ENCODE peak calls at places on chromosomes 12 and 14, in eight cellular contexts. P is upper lobe of left lung, F is endothelial cell of umbilical vein, E is stomach, A is HepG2, V is HL-60, J is breast epithelium, M is Panc1. I is an unnamed sample.

GRCh38 chr12:110353211-110353965 is 50.1 kb downstream of the ANAPC7 start:
- DNase-seq in E (no peak), A (no peak), F (no peak), P (no peak), J (no peak), M (no peak), V (no peak), I (no peak)

GRCh38 chr12:54683388-54683787 is 35.2 kb upstream of the DCD start:
- DNase-seq in P (no peak), V (no peak), A (no peak), J (no peak), F (no peak), M (no peak), E (no peak), I (no peak)

GRCh38 chr14:91354979-91355685 is 62.5 kb downstream of the CCDC88C start:
- DNase-seq in A (no peak), V (no peak), E (no peak), J (no peak), F (no peak), M (no peak), P (peak), I (no peak)

GRCh38 chr12:12704593-12705230 is 8.7 kb upstream of the GPR19 start:
- DNase-seq in E (peak), F (peak), V (peak), M (no peak), P (no peak), J (peak), A (peak), I (no peak)

GRCh38 chr12:106345739-106346138 is 11.8 kb upstream of the POLR3B start:
- DNase-seq in F (peak), A (peak), M (peak), P (no peak), J (no peak), E (peak), V (peak), I (no peak)

GRCh38 chr12:131491887-131492490 is 218.9 kb upstream of the SFSWAP start:
- DNase-seq in J (no peak), E (no peak), A (no peak), P (no peak), V (no peak), M (no peak), F (no peak), I (no peak)

GRCh38 chr12:132614029-132614428 is 3.6 kb upstream of the LRCOL1 start:
- DNase-seq in V (no peak), E (no peak), P (no peak), F (no peak), A (no peak), J (no peak), M (no peak), I (no peak)

GRCh38 chr12:51065530-51065929 is 17.4 kb downstream of the LETMD1 start:
- DNase-seq in M (no peak), P (no peak), F (no peak), A (peak), E (no peak), J (no peak), V (no peak), I (no peak)

GRCh38 chr12:66296171-66296683 is 6.1 kb upstream of the HELB start:
- DNase-seq in J (no peak), E (no peak), F (no peak), V (no peak), P (no peak), M (no peak), A (no peak), I (no peak)

GRCh38 chr14:74975059-74975810 is 19.8 kb upstream of the PGF start:
- DNase-seq in E (no peak), P (peak), V (no peak), M (no peak), A (no peak), F (no peak), J (no peak), I (no peak)

GRCh38 chr12:46608431-46609280 is 217.1 kb downstream of the SLC38A4 start:
- DNase-seq in F (peak), P (no peak), A (no peak), M (no peak), E (no peak), J (no peak), V (no peak), I (no peak)

GRCh38 chr14:57749267-57749666 is 116.6 kb downstream of the SLC35F4 start:
- DNase-seq in V (no peak), E (no peak), F (no peak), M (no peak), A (no peak), J (no peak), P (no peak), I (no peak)

GRCh38 chr14:89841855-89842254 is 112.7 kb downstream of the EFCAB11 start:
- DNase-seq in P (no peak), E (no peak), F (no peak), V (no peak), J (no peak), M (no peak), A (no peak), I (no peak)

GRCh38 chr14:71478542-71478941 is 453.7 kb upstream of the RGS6 start:
- DNase-seq in P (no peak), M (no peak), E (no peak), A (no peak), F (no peak), J (no peak), V (peak), I (no peak)

GRCh38 chr14:56145965-56146364 is 27.8 kb downstream of the PELI2 start:
- DNase-seq in J (no peak), E (no peak), M (no peak), P (no peak), V (no peak), F (no peak), A (no peak), I (no peak)

GRCh38 chr14:95330591-95331370 is 11.1 kb upstream of the CLMN start:
- DNase-seq in M (no peak), E (no peak), V (no peak), A (no peak), P (peak), F (no peak), J (peak), I (no peak)

GRCh38 chr12:12902036-12902435 is 10.7 kb downstream of the GPRC5A start:
- DNase-seq in P (no peak), J (no peak), E (no peak), F (peak), M (no peak), A (no peak), V (no peak), I (no peak)

GRCh38 chr14:33696165-33696564 is 254.7 kb downstream of the EGLN3 start:
- DNase-seq in J (no peak), A (no peak), M (no peak), P (no peak), E (no peak), F (no peak), V (no peak), I (no peak)

GRCh38 chr12:79000501-79000900 is 135.9 kb downstream of the SYT1 start:
- DNase-seq in F (no peak), P (no peak), V (no peak), A (no peak), M (no peak), E (no peak), J (no peak), I (no peak)

GRCh38 chr12:91778091-91778819 is 367.4 kb downstream of the BTG1 start:
- DNase-seq in V (no peak), P (no peak), J (no peak), E (no peak), M (no peak), F (peak), A (no peak), I (no peak)

GRCh38 chr12:114662512-114663177 is 21.3 kb downstream of the TBX3 start:
- DNase-seq in M (peak), F (peak), V (peak), P (no peak), E (peak), J (peak), A (peak), I (no peak)

GRCh38 chr14:24172261-24172860 is 481 bp downstream of the REC8 start:
- DNase-seq in P (peak), V (no peak), A (no peak), F (no peak), M (no peak), J (no peak), E (no peak), I (no peak)

GRCh38 chr14:90827919-90828610 is 11.8 kb upstream of the TTC7B start:
- DNase-seq in J (peak), A (peak), P (peak), V (peak), F (peak), M (peak), E (peak), I (peak)

GRCh38 chr14:95097385-95097784 is 59.9 kb downstream of the DICER1 start:
- DNase-seq in E (no peak), F (no peak), M (no peak), P (no peak), J (no peak), A (no peak), V (no peak), I (no peak)

GRCh38 chr12:121334513-121335343 is 17.5 kb downstream of the ANAPC5 start:
- DNase-seq in A (peak), M (no peak), E (no peak), V (peak), P (no peak), J (no peak), F (peak), I (no peak)

DNA sequence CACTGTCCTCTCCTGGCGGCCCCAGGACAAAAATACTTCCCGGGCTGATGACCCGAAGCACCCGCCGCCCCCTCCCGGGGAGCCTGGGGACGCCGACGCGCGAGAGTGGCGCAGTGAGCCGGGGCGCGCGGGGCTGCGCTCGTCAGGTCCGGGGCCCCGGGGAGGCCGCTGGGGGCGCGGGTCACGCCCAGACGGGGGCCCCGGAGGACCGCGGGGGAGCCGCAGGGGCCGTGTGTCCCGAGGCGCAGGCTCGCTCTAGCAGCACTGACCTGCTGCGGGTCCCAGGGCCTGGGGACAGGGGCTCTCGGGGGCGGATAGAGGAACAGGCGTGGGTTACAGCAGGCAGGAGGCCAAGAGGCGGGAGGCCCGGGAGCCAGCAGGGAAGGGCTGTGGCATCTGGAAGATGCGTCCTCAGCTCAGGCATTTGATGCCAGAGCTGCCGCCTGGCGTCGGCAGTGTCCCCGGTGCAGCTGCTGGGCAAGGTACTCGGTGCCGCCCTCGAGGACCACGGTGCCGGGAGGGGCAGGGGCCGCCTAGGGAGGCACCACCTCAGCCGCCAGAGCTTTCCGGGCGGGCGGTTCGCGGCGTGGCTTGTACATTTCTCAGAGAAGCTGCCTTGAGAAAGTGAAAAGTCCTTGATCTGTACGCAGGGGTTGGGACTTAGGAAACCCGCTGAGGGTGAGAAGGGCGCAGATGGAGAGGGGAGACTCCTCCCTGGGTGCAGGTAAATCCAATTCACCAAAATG is 1.2 kb downstream of the WNT5B start:
- DNase-seq in V (peak), M (no peak), F (no peak), E (peak), P (peak), J (peak), A (no peak), I (peak)
- TF ChIP-seq POLR2AphosphoS5 in V (no peak), M (no peak), F (no peak), E (no peak), P (no peak), J (no peak), A (no peak), I (no peak)

GRCh38 chr12:53453953-53454640 is 2.2 kb downstream of the PCBP2 start:
- DNase-seq in M (no peak), J (no peak), V (no peak), E (no peak), A (no peak), P (no peak), F (no peak), I (no peak)

GRCh38 chr12:53450936-53451335 is 966 bp upstream of the PCBP2 start:
- DNase-seq in E (no peak), F (no peak), M (no peak), V (no peak), J (no peak), P (no peak), A (no peak), I (no peak)

GRCh38 chr12:53454710-53455109 is 2.8 kb downstream of the PCBP2 start:
- DNase-seq in E (no peak), V (no peak), M (no peak), F (no peak), J (no peak), P (no peak), A (no peak), I (no peak)

GRCh38 chr12:53452159-53453077 is 516 bp downstream of the PCBP2 start:
- DNase-seq in P (peak), A (peak), F (peak), M (no peak), E (peak), J (peak), V (peak), I (peak)

GRCh38 chr12:53451661-53452158 is at the start of gene PCBP2:
- DNase-seq in A (peak), J (peak), F (peak), E (peak), P (peak), M (peak), V (peak), I (peak)
- TF ChIP-seq POLR2AphosphoS5 in A (peak), J (peak), F (peak), E (peak), P (peak), M (peak), V (peak), I (peak)

GRCh38 chr14:77307099-77307496 is 13.6 kb downstream of the POMT2 start:
- DNase-seq in A (peak), E (no peak), M (no peak), J (no peak), F (peak), V (no peak), P (no peak), I (no peak)

GRCh38 chr14:77303417-77304156 is 17.1 kb downstream of the POMT2 start:
- DNase-seq in M (peak), J (peak), A (peak), V (peak), F (peak), P (no peak), E (no peak), I (no peak)

GRCh38 chr14:77305696-77306095 is 15.0 kb downstream of the POMT2 start:
- DNase-seq in J (no peak), V (no peak), M (no peak), A (no peak), F (no peak), P (no peak), E (no peak), I (no peak)

GRCh38 chr14:77309122-77309521 is 11.6 kb downstream of the POMT2 start:
- DNase-seq in F (peak), A (no peak), P (no peak), J (no peak), M (no peak), V (peak), E (no peak), I (no peak)

DNA sequence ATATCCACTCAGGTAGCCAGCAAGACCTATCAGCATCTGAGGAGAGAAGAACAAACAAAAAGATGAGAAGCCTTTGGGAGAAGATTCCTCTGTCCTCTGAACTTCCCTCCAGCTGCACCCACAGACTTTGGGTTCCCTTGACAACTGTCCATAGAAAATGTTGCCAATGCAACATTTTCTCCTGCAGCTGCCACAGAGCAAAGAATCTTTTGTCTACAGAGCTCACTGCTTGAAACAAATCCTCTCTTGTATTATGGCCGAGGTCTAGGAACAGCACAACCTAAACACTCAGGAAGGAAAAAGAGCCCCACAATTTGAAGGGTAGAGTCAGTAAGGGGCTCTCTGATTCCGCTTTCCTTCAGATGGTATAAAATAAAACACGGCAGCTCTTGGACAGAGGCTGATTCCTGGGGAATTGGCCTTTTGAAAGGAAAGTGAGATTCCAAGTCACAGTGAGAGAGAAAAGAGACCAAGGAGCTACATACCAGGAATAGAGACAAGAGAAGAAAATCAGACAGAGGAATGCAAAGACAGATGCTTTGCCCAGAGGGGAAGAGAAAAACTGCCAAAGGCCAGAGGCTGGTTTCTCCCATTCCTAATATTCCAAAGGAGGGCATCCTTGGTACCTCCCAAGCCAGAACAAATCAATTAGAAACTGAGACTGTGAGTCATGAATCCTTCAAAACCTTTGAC is 14.1 kb downstream of the POMT2 start:
- DNase-seq in F (no peak), E (no peak), V (no peak), A (no peak), M (no peak), J (no peak), P (no peak), I (no peak)
- TF ChIP-seq POLR2AphosphoS5 in F (no peak), E (no peak), V (no peak), A (no peak), M (no peak), J (no peak), P (no peak), I (no peak)

GRCh38 chr12:64431791-64432190 is 20.1 kb upstream of the TBK1 start:
- DNase-seq in J (no peak), E (no peak), V (no peak), P (no peak), F (no peak), M (no peak), A (no peak), I (no peak)

GRCh38 chr12:64427988-64428387 is 23.8 kb downstream of the XPOT start:
- DNase-seq in A (no peak), V (no peak), M (no peak), F (no peak), E (no peak), J (no peak), P (no peak), I (no peak)

GRCh38 chr12:64433915-64434314 is 18.0 kb upstream of the TBK1 start:
- DNase-seq in P (no peak), A (no peak), J (no peak), E (no peak), V (no peak), M (no peak), F (no peak), I (no peak)

DNA sequence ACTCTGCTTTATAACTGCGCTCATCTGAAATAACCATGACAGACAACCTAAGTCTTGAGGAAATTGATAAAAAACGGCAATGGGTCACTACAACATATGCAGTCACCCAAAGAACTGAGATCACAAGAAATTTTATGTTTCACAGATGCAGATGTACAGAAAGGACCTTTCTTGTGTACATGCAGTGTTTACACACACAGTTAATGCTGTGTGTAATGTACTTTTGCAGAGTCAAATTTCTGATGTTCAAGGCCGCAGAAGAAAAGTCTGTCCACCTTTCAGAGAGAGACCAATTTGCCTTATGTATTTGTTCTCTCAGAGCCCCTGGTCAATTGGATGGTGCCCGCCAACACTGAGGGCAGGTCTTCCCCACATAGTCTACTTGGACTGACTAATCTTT is 23.0 kb upstream of the TBK1 start:
- DNase-seq in E (no peak), V (no peak), J (no peak), P (no peak), F (no peak), A (no peak), M (no peak), I (no peak)
- TF ChIP-seq POLR2AphosphoS5 in E (no peak), V (no peak), J (no peak), P (no peak), F (no peak), A (no peak), M (no peak), I (no peak)

DNA sequence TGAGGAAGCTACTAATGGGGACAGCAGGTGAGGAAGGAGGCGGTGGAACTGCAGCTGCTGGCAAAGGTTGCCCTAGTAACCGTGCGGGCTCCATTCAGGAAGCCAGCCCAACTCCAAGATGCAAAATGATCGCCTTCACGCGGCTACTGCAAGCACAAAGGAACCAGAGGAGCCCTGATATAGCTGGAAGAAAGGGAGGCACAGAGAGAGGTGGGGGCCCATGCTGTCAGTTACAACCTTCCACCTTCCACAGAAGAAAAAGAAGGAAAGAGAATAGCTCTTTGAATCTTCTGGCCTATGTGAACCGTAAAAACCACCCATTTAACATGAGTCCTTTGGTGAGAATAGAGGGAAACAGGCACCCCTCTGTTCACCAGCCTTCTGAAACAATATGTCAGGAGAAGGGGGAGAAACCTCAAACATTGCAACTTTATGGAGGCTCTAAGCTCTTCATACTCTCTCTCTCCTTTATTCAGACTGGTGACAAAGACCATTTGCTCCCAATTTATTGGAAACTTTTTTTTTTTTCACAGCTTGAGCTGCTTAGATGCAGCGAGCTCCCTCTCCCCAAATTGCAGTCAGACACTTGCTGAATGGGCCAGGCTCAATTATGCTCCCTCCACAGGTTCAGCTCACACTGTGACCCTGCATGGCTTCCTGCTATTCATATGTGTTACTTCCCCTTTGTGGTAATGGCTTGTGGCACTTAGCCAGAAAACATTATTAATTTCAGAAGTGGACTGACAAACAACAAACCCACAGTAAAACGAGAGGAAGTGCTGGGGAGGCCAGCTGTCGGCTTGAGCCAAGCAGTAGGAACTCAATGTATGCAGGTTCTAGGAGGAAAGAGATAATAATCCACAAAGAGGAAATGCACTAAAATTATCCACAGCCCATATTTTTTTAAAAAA is 6.2 kb downstream of the DUSP6 start:
- DNase-seq in J (peak), V (peak), A (no peak), M (no peak), P (no peak), F (peak), E (peak), I (peak)
- TF ChIP-seq POLR2AphosphoS5 in J (no peak), V (peak), A (no peak), M (no peak), P (peak), F (peak), E (peak), I (peak)

GRCh38 chr14:68608235-68608962 is 184.5 kb downstream of the ZFP36L1 start:
- DNase-seq in V (peak), A (no peak), J (no peak), E (no peak), P (no peak), F (no peak), M (no peak), I (no peak)
- TF ChIP-seq POLR2AphosphoS5 in V (no peak), A (no peak), J (no peak), E (no peak), P (no peak), F (no peak), M (no peak), I (no peak)